ENCODE peak calls at places on chromosomes 6 and 20, in six cellular contexts. J is IMR-90, T is H1, R is neuronal stem cell, S is trophoblast cell, A is H9. L is an unnamed sample.

GRCh38 chr20:37231970-37232620 is 29.5 kb downstream of the GHRH start:
- DNase-seq in J (no peak), T (no peak), R (no peak), S (no peak), A (no peak), L (no peak)

GRCh38 chr20:39880890-39881289 is 808.1 kb downstream of the MAFB start:
- DNase-seq in J (no peak), T (no peak), R (no peak), S (no peak), A (peak), L (no peak)

GRCh38 chr6:87756858-87757257 is 54.8 kb upstream of the AKIRIN2 start:
- DNase-seq in J (peak), T (no peak), R (no peak), S (peak), A (no peak), L (peak)

GRCh38 chr6:16688984-16689636 is 72.2 kb downstream of the ATXN1 start:
- DNase-seq in J (peak), T (no peak), R (no peak), S (no peak), A (no peak), L (peak)

GRCh38 chr6:7138921-7139358 is 31.2 kb downstream of the RREB1 start:
- DNase-seq in J (no peak), T (no peak), R (no peak), S (no peak), A (peak), L (no peak)

GRCh38 chr6:11212625-11213024 is 19.8 kb downstream of the NEDD9 start:
- DNase-seq in J (peak), T (no peak), R (no peak), S (peak), A (no peak), L (peak)

GRCh38 chr6:163260111-163260895 is 154.2 kb upstream of the QKI start:
- DNase-seq in J (no peak), T (peak), R (peak), S (no peak), A (peak), L (peak)

GRCh38 chr20:32236048-32236533 is 28.4 kb downstream of the POFUT1 start:
- DNase-seq in J (no peak), T (no peak), R (no peak), S (no peak), A (no peak), L (no peak)

GRCh38 chr6:47138046-47138445 is 95.9 kb upstream of the ADGRF1 start:
- DNase-seq in J (peak), T (no peak), R (no peak), S (no peak), A (no peak), L (no peak)

GRCh38 chr20:35467339-35468224 is 12.2 kb downstream of the CEP250 start:
- DNase-seq in J (peak), T (no peak), R (peak), S (no peak), A (no peak), L (peak)

GRCh38 chr20:44495257-44495656 is 19.6 kb downstream of the TTPAL start:
- DNase-seq in J (peak), T (no peak), R (no peak), S (no peak), A (no peak), L (peak)

GRCh38 chr20:36720510-36720909 is 25.4 kb downstream of the NDRG3 start:
- DNase-seq in J (peak), T (no peak), R (no peak), S (no peak), A (no peak), L (peak)

GRCh38 chr6:44285552-44286284 is 15.5 kb downstream of the TMEM151B start:
- DNase-seq in J (peak), T (peak), R (no peak), S (no peak), A (no peak), L (peak)

GRCh38 chr6:44284119-44284518 is 13.9 kb downstream of the TMEM151B start:
- DNase-seq in J (no peak), T (no peak), R (no peak), S (no peak), A (no peak), L (no peak)

GRCh38 chr6:44286747-44287146 is 16.5 kb downstream of the TMEM151B start:
- DNase-seq in J (no peak), T (no peak), R (no peak), S (no peak), A (no peak), L (no peak)

GRCh38 chr6:44286285-44286565 is 16.0 kb downstream of the TMEM151B start:
- DNase-seq in J (no peak), T (no peak), R (no peak), S (no peak), A (no peak), L (no peak)

DNA sequence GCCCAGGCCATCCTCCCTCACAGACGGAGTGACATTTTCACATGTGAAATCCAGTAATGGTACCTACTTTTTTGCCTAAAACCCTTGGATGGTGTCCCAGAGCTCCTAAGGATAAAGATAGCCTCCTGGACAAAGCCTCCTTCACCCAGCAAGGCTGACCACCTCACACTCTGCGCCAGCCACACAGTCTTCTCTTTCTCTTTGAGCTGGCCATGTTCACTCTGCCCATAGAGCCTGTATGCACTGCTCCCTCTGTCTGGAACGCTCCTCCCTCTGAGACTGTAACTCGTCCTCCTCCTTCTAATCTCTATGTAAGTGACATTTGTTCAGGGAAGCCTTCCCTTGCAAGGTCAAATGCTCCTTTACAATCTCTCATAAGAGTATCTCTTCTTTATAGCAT is 14.6 kb downstream of the TMEM151B start:
- DNase-seq in J (no peak), T (no peak), R (no peak), S (no peak), A (no peak), L (no peak)
- H3K27ac ChIP-seq in J (no peak), T (no peak), R (no peak), S (no peak), A (no peak), L (no peak)

GRCh38 chr20:58692579-58693225 is at the start of gene NPEPL1:
- DNase-seq in J (peak), T (peak), R (peak), S (peak), A (no peak), L (peak)
- H3K23ac ChIP-seq in J (peak), T (no peak), R (peak), S (no peak), A (no peak), L (no peak)

GRCh38 chr20:53428997-53429396 is 164.6 kb downstream of the ZNF217 start:
- DNase-seq in J (no peak), T (no peak), R (no peak), S (no peak), A (no peak), L (no peak)
- H3K14ac ChIP-seq in J (no peak), T (no peak), R (no peak), S (no peak), A (no peak), L (no peak)

DNA sequence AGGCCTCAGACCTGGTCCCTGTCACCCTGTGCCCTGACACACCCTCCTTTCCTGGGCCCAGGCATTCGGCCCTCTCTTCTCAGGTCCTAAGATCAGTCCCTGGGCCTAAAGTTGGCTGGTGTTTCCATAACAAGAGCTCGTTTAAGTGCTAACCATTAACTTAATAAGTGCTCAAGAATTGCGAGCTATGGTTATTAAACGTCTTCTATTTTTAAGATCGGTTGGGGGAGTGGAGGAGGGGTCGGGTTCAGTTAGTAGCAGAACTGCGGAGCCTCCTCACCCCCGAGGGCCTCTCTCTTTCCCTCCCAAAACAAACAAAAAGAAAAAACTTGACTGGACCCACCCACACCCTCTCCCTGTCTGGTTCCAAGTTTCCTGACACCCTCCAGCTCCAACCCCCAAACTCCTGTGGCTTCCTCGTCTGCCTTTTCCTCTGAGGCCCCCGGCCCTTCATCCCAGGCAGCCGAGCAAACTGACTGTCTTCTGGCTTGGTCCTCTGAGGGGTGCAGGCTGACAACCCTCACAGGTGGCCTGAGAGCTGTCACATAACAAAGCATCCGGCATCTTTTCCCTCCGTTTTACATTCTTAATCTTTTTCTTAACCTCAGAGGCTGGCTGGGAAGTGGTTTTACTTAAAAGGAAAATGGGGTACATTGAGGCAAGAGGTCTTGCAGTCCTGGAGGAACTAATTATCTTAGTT is 2.0 kb downstream of the STK35 start:
- DNase-seq in J (no peak), T (no peak), R (no peak), S (no peak), A (no peak), L (peak)
- H3K27ac ChIP-seq in J (peak), T (no peak), R (no peak), S (peak), A (no peak), L (peak)

DNA sequence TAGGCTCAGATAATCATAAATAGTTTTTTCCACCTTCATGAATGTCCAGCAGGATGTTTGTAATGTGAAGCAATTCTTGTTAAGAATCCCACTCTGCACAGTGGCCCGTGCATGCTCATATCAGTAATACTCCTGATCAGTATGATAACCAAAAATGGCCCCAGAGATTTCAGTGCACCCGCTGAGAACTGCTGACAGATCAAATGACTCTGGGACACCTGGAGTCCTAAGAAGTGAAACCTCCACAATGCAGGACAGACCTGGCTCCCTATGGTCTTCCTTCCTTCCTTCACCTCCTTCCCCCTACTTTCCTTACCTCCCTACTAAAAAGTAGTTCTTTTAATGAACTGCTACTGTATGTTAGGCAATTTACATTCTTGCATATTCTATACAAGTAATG is 13.8 kb upstream of the MAPK13 start:
- DNase-seq in J (no peak), T (no peak), R (no peak), S (no peak), A (no peak), L (no peak)
- H3K23ac ChIP-seq in J (no peak), T (no peak), R (no peak), S (no peak), A (no peak), L (no peak)

DNA sequence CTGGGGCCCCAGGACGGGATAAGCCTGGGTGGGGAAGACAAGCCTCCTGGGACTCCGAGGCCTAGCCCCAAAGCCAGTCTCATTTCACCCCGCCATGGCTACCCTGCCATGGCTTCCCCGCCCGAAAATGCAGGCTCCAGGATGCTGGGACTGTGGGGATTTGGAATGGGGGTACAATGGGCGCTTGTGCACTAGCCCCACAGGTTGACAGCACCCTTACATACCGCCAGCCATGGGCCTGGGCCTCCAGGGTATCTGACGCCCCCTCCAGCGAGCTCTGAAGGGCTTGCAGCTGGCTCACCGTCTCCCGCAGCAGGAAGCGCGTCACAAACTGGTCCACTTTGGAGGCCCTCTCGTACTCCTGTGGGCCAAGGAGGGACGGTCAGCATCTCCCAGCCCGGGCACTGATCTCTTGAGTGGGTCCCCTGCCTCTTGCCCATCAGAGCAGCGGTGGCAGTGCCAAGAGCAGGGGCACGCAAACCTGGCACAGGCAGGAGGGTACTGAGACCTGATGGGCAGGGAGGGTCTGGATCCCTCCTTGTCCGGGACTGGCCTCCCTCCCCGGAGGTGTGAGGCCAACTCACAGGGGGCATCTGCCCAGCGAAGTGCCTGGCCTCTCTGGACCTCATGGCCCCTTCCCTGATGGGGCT is 2.0 kb upstream of the C20orf144 start:
- DNase-seq in J (no peak), T (no peak), R (no peak), S (no peak), A (no peak), L (no peak)
- H3K14ac ChIP-seq in J (no peak), T (no peak), R (no peak), S (no peak), A (no peak), L (no peak)

GRCh38 chr6:118992186-118992795 is 57.3 kb upstream of the MCM9 start:
- DNase-seq in J (no peak), T (no peak), R (no peak), S (peak), A (no peak), L (no peak)
- H3K27ac ChIP-seq in J (no peak), T (no peak), R (no peak), S (no peak), A (no peak), L (no peak)

GRCh38 chr6:41408576-41408975 is 73.2 kb downstream of the NCR2 start:
- DNase-seq in J (no peak), T (no peak), R (no peak), S (no peak), A (peak), L (no peak)
- H3K23ac ChIP-seq in J (no peak), T (no peak), R (no peak), S (no peak), A (no peak), L (no peak)

DNA sequence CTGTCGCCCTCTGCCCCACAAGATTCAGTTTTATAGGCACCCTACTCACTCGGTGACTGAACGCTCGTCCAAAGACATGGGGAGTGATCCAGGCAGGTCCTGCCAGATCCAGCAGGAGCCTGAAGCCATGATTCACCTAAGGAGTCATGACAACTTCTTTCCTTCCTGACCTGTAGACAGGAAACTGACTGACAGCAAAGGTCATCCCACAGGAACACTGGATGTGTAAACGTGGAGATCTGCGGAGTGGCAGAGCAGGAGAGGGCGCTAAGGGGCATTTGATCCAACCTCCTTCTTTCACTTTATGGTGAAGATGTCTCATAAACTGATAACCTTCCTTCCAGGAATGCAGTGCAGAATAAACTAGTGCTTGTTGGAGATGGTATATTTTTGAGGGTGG is 192.2 kb downstream of the GJA10 start:
- DNase-seq in J (peak), T (no peak), R (no peak), S (no peak), A (no peak), L (peak)
- H3K14ac ChIP-seq in J (peak), T (no peak), R (no peak), S (no peak), A (no peak), L (no peak)